ENCODE peak calls at places on chromosomes 4 and X, in ten cellular contexts. One of them, this sample, is unnamed. For H3K27me3, the result is how much of the 10 kb centered on the place peaks cover.

GRCh38 chr4:88110826-88111225 is 47.6 kb downstream of the ABCG2 start:
- DNase-seq in heart right ventricle: no peak
- DNase-seq in heart left ventricle: no peak
- DNase-seq in brain microvascular endothelial cell: no peak
- DNase-seq in spleen: no peak
- DNase-seq in mammary epithelial cell: peak
- DNase-seq in astrocyte: peak
- DNase-seq in fibroblast of lung: peak
- DNase-seq in pancreas: no peak
- DNase-seq in sigmoid colon: no peak
- DNase-seq in this sample: no peak

GRCh38 chrX:127207326-127207725 is 387.8 kb downstream of the PRR32 start:
- DNase-seq in heart right ventricle: no peak
- DNase-seq in heart left ventricle: no peak
- DNase-seq in brain microvascular endothelial cell: no peak
- DNase-seq in spleen: no peak
- DNase-seq in mammary epithelial cell: no peak
- DNase-seq in astrocyte: no peak
- DNase-seq in fibroblast of lung: no peak
- DNase-seq in pancreas: no peak
- DNase-seq in sigmoid colon: no peak
- DNase-seq in this sample: no peak

GRCh38 chr4:77783881-77784280 is 35.3 kb downstream of the CNOT6L start:
- DNase-seq in heart right ventricle: no peak
- DNase-seq in heart left ventricle: no peak
- DNase-seq in brain microvascular endothelial cell: no peak
- DNase-seq in spleen: no peak
- DNase-seq in mammary epithelial cell: no peak
- DNase-seq in astrocyte: no peak
- DNase-seq in fibroblast of lung: no peak
- DNase-seq in pancreas: no peak
- DNase-seq in sigmoid colon: no peak
- DNase-seq in this sample: no peak

GRCh38 chr4:147674496-147674895 is 9.5 kb downstream of the PRMT9 start:
- DNase-seq in heart right ventricle: no peak
- DNase-seq in heart left ventricle: no peak
- DNase-seq in brain microvascular endothelial cell: no peak
- DNase-seq in spleen: no peak
- DNase-seq in mammary epithelial cell: no peak
- DNase-seq in astrocyte: no peak
- DNase-seq in fibroblast of lung: no peak
- DNase-seq in pancreas: no peak
- DNase-seq in sigmoid colon: no peak
- DNase-seq in this sample: no peak

GRCh38 chrX:84156831-84157230 is 31.2 kb downstream of the RPS6KA6 start:
- DNase-seq in heart right ventricle: no peak
- DNase-seq in heart left ventricle: no peak
- DNase-seq in brain microvascular endothelial cell: no peak
- DNase-seq in spleen: no peak
- DNase-seq in mammary epithelial cell: no peak
- DNase-seq in astrocyte: peak
- DNase-seq in fibroblast of lung: peak
- DNase-seq in pancreas: no peak
- DNase-seq in sigmoid colon: no peak
- DNase-seq in this sample: no peak

GRCh38 chr4:139099366-139099982 is 77.5 kb downstream of the ELF2 start:
- DNase-seq in heart right ventricle: peak
- DNase-seq in heart left ventricle: peak
- DNase-seq in brain microvascular endothelial cell: peak
- DNase-seq in spleen: no peak
- DNase-seq in mammary epithelial cell: peak
- DNase-seq in astrocyte: peak
- DNase-seq in fibroblast of lung: peak
- DNase-seq in pancreas: peak
- DNase-seq in sigmoid colon: peak
- DNase-seq in this sample: peak

GRCh38 chr4:147831452-147832192 is 99.7 kb downstream of the ARHGAP10 start:
- DNase-seq in heart right ventricle: peak
- DNase-seq in heart left ventricle: peak
- DNase-seq in brain microvascular endothelial cell: peak
- DNase-seq in spleen: no peak
- DNase-seq in mammary epithelial cell: peak
- DNase-seq in astrocyte: peak
- DNase-seq in fibroblast of lung: peak
- DNase-seq in pancreas: no peak
- DNase-seq in sigmoid colon: peak
- DNase-seq in this sample: no peak

GRCh38 chr4:31548823-31549222 is 828.7 kb downstream of the PCDH7 start:
- DNase-seq in heart right ventricle: no peak
- DNase-seq in heart left ventricle: no peak
- DNase-seq in brain microvascular endothelial cell: no peak
- DNase-seq in spleen: no peak
- DNase-seq in mammary epithelial cell: no peak
- DNase-seq in astrocyte: peak
- DNase-seq in fibroblast of lung: peak
- DNase-seq in pancreas: no peak
- DNase-seq in sigmoid colon: no peak
- DNase-seq in this sample: no peak

GRCh38 chr4:106266201-106266600 is 49.8 kb downstream of the TBCK start:
- DNase-seq in heart right ventricle: no peak
- DNase-seq in heart left ventricle: no peak
- DNase-seq in brain microvascular endothelial cell: peak
- DNase-seq in spleen: no peak
- DNase-seq in mammary epithelial cell: peak
- DNase-seq in astrocyte: peak
- DNase-seq in fibroblast of lung: peak
- DNase-seq in pancreas: no peak
- DNase-seq in sigmoid colon: no peak
- DNase-seq in this sample: no peak

GRCh38 chr4:48470570-48470969 is 12.6 kb upstream of the SLC10A4 start:
- DNase-seq in heart right ventricle: no peak
- DNase-seq in heart left ventricle: no peak
- DNase-seq in brain microvascular endothelial cell: no peak
- DNase-seq in spleen: no peak
- DNase-seq in mammary epithelial cell: no peak
- DNase-seq in astrocyte: peak
- DNase-seq in fibroblast of lung: peak
- DNase-seq in pancreas: no peak
- DNase-seq in sigmoid colon: no peak
- DNase-seq in this sample: no peak

GRCh38 chr4:122548452-122548851 is 72.4 kb downstream of the IL21 start:
- DNase-seq in heart right ventricle: no peak
- DNase-seq in heart left ventricle: no peak
- DNase-seq in brain microvascular endothelial cell: peak
- DNase-seq in spleen: no peak
- DNase-seq in mammary epithelial cell: no peak
- DNase-seq in astrocyte: peak
- DNase-seq in fibroblast of lung: peak
- DNase-seq in pancreas: no peak
- DNase-seq in sigmoid colon: no peak
- DNase-seq in this sample: no peak

GRCh38 chr4:122552898-122553297 is 68.0 kb downstream of the IL21 start:
- DNase-seq in heart right ventricle: no peak
- DNase-seq in heart left ventricle: no peak
- DNase-seq in brain microvascular endothelial cell: no peak
- DNase-seq in spleen: no peak
- DNase-seq in mammary epithelial cell: peak
- DNase-seq in astrocyte: no peak
- DNase-seq in fibroblast of lung: no peak
- DNase-seq in pancreas: no peak
- DNase-seq in sigmoid colon: no peak
- DNase-seq in this sample: no peak

GRCh38 chr4:122553432-122553831 is 67.4 kb downstream of the IL21 start:
- DNase-seq in heart right ventricle: no peak
- DNase-seq in heart left ventricle: no peak
- DNase-seq in brain microvascular endothelial cell: no peak
- DNase-seq in spleen: no peak
- DNase-seq in mammary epithelial cell: no peak
- DNase-seq in astrocyte: no peak
- DNase-seq in fibroblast of lung: no peak
- DNase-seq in pancreas: no peak
- DNase-seq in sigmoid colon: no peak
- DNase-seq in this sample: no peak

DNA sequence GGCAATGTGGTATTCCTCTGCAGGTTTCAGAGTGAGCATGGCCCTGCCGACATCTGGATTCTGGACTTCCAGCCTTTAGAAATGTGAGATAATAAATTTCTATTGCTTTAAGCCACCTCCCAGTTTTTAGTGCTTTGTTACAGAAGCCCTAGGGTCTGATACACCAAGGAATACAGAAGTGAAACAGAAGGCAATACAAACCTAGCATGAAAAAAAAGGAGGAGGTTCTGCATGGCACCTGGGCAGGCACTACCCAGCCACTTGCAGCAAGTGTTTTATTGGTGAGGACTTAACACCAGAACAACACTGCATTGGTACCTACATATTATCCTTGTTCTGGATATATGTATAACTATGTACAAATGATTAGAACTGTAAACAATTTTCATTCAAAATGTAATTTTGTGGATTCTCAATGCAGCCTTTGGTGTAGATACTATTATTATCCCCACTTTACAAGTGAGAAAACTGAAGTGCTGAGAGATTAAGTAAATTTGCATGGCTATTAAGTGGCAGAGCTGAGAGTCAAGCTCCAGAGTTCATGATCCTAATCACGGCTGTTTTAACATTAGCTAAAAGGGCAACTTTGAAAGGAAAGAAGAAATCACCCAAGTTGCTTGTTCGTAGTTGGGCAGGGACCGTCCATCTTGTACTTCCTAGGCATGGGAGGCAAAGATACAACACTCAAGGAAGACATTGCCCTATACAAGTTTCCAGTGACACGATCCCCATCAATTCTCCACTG is 71.8 kb downstream of the IL21 start:
- DNase-seq in heart right ventricle: no peak
- DNase-seq in heart left ventricle: no peak
- DNase-seq in brain microvascular endothelial cell: no peak
- DNase-seq in spleen: no peak
- DNase-seq in mammary epithelial cell: no peak
- DNase-seq in astrocyte: no peak
- DNase-seq in fibroblast of lung: no peak
- DNase-seq in pancreas: no peak
- DNase-seq in sigmoid colon: no peak
- DNase-seq in this sample: no peak
- H3K27me3 ChIP-seq in heart right ventricle: under half
- H3K27me3 ChIP-seq in heart left ventricle: under half
- H3K27me3 ChIP-seq in brain microvascular endothelial cell: under half
- H3K27me3 ChIP-seq in spleen: under half
- H3K27me3 ChIP-seq in mammary epithelial cell: under half
- H3K27me3 ChIP-seq in astrocyte: under half
- H3K27me3 ChIP-seq in fibroblast of lung: under half
- H3K27me3 ChIP-seq in pancreas: under half
- H3K27me3 ChIP-seq in sigmoid colon: under half
- H3K27me3 ChIP-seq in this sample: under half

DNA sequence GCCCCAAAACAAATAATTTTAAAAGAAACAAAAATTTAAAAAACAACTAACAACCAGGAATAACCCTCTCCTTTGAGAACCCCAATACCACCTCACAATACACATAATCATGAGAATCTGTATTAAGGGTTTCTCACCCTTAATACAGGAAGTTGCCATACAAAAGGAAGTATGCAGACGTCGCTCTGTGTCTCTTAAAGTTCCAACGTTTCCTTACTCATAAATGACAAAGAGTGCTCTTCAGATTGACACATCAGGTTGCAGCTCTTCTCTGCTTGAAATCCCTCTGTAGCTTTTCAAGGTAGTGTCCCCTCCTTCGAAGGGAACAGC is 73.9 kb upstream of the IRF2 start:
- DNase-seq in heart right ventricle: no peak
- DNase-seq in heart left ventricle: no peak
- DNase-seq in brain microvascular endothelial cell: no peak
- DNase-seq in spleen: no peak
- DNase-seq in mammary epithelial cell: no peak
- DNase-seq in astrocyte: no peak
- DNase-seq in fibroblast of lung: no peak
- DNase-seq in pancreas: no peak
- DNase-seq in sigmoid colon: no peak
- DNase-seq in this sample: no peak
- H3K4me3 ChIP-seq in heart right ventricle: no peak
- H3K4me3 ChIP-seq in heart left ventricle: no peak
- H3K4me3 ChIP-seq in brain microvascular endothelial cell: no peak
- H3K4me3 ChIP-seq in spleen: no peak
- H3K4me3 ChIP-seq in mammary epithelial cell: no peak
- H3K4me3 ChIP-seq in astrocyte: no peak
- H3K4me3 ChIP-seq in fibroblast of lung: no peak
- H3K4me3 ChIP-seq in pancreas: no peak
- H3K4me3 ChIP-seq in sigmoid colon: no peak
- H3K4me3 ChIP-seq in this sample: no peak

GRCh38 chrX:141928432-141928831 is 24.7 kb downstream of the MAGEC1 start:
- DNase-seq in heart right ventricle: no peak
- DNase-seq in heart left ventricle: no peak
- DNase-seq in brain microvascular endothelial cell: no peak
- DNase-seq in spleen: no peak
- DNase-seq in mammary epithelial cell: no peak
- DNase-seq in astrocyte: no peak
- DNase-seq in fibroblast of lung: no peak
- DNase-seq in pancreas: no peak
- DNase-seq in sigmoid colon: no peak
- DNase-seq in this sample: no peak

GRCh38 chrX:141924293-141924692 is 20.6 kb downstream of the MAGEC1 start:
- DNase-seq in heart right ventricle: no peak
- DNase-seq in heart left ventricle: no peak
- DNase-seq in brain microvascular endothelial cell: no peak
- DNase-seq in spleen: no peak
- DNase-seq in mammary epithelial cell: no peak
- DNase-seq in astrocyte: no peak
- DNase-seq in fibroblast of lung: peak
- DNase-seq in pancreas: no peak
- DNase-seq in sigmoid colon: no peak
- DNase-seq in this sample: no peak
- H3K27me3 ChIP-seq in heart right ventricle: under half
- H3K27me3 ChIP-seq in heart left ventricle: under half
- H3K27me3 ChIP-seq in brain microvascular endothelial cell: under half
- H3K27me3 ChIP-seq in spleen: under half
- H3K27me3 ChIP-seq in mammary epithelial cell: under half
- H3K27me3 ChIP-seq in astrocyte: under half
- H3K27me3 ChIP-seq in fibroblast of lung: under half
- H3K27me3 ChIP-seq in pancreas: under half
- H3K27me3 ChIP-seq in sigmoid colon: under half
- H3K27me3 ChIP-seq in this sample: under half

DNA sequence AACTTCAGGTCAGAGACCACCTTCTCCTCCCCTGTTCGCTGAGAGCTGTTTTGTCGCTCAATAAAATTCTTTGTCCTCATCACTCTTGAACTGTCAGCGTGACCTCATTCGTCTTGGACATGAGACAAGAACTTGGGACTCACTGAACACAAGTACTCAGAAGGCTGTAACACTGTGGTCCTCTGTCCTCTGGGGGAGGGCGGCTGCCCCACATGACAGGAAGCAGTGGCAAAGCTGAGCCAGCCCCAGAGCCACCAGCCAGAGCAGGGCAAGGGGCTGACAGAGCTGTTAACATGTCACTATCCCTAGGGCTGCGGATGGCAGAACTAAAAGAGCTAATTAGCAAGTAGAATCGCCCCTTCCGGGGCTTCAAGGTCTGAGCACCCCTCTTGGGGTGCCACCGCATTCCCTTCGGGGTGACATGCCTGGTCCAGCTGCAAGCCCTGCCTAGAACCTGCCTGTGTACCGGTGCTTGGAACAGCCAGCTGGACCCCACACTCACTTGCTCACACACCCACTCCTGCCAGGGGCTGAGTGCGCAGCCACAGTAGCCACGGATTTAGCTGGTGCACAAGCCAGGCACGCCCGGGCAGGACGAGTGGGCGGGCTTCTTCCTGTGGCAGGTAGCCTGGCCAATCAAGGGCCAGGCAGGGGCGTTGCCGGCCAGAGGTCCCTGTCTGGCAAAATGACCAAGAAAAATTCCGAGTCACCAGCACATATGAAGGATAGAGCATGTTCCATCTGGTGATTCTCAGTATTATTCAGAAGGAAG is 648.6 kb upstream of the AGA start:
- DNase-seq in heart right ventricle: no peak
- DNase-seq in heart left ventricle: no peak
- DNase-seq in brain microvascular endothelial cell: no peak
- DNase-seq in spleen: no peak
- DNase-seq in mammary epithelial cell: no peak
- DNase-seq in astrocyte: no peak
- DNase-seq in fibroblast of lung: no peak
- DNase-seq in pancreas: no peak
- DNase-seq in sigmoid colon: no peak
- DNase-seq in this sample: no peak
- H3K4me3 ChIP-seq in heart right ventricle: no peak
- H3K4me3 ChIP-seq in heart left ventricle: no peak
- H3K4me3 ChIP-seq in brain microvascular endothelial cell: no peak
- H3K4me3 ChIP-seq in spleen: no peak
- H3K4me3 ChIP-seq in mammary epithelial cell: no peak
- H3K4me3 ChIP-seq in astrocyte: no peak
- H3K4me3 ChIP-seq in fibroblast of lung: no peak
- H3K4me3 ChIP-seq in pancreas: no peak
- H3K4me3 ChIP-seq in sigmoid colon: no peak
- H3K4me3 ChIP-seq in this sample: no peak

This sample was measured in aorta.